ENCODE peak calls at places on chromosomes 11 and 22, in ten cellular contexts. Z is IMR-90; D is ovary; F is LNCaP clone FGC; A is SJSA1; L is brain microvascular endothelial cell; U is CD8-positive, alpha-beta memory T cell; K is BJ; O is psoas muscle; H is AG10803. P is an unnamed sample.
A peak's percentile ranks its signal among the peaks of the same experiment; 100 is the strongest.

GRCh38 chr11:64204464-64204989 is 2.0 kb upstream of the FERMT3 start:
- DNase-seq in F (peak; percentile 52), H (peak; percentile 95), K (peak; percentile 73), O (peak; percentile 86), L (peak; percentile 86), A (peak; percentile 85), U (peak; percentile 92), Z (peak; percentile 96), D (peak; percentile 94), P (no peak)

GRCh38 chr11:3197878-3198528 is 20.6 kb downstream of the MRGPRG start:
- DNase-seq in F (no peak), U (peak; percentile 35), D (no peak), K (no peak), O (no peak), H (no peak), L (no peak), Z (no peak), A (no peak), P (no peak)

GRCh38 chr11:110207089-110207488 is 89.3 kb downstream of the RDX start:
- DNase-seq in A (no peak), D (no peak), O (no peak), L (no peak), F (peak; percentile 30), Z (no peak), K (no peak), H (no peak), U (no peak), P (no peak)

GRCh38 chr11:46353706-46354105 is 6.4 kb downstream of the DGKZ start:
- DNase-seq in U (no peak), L (no peak), O (no peak), Z (peak; percentile 50), D (no peak), A (no peak), K (no peak), F (no peak), H (peak; percentile 26), P (no peak)

GRCh38 chr11:92846542-92847125 is 122.8 kb upstream of the MTNR1B start:
- DNase-seq in Z (peak; percentile 31), U (no peak), K (no peak), O (no peak), F (no peak), H (peak; percentile 73), L (no peak), A (no peak), D (no peak), P (no peak)

GRCh38 chr11:58334708-58335107 is 24.2 kb downstream of the OR5B17 start:
- DNase-seq in L (peak; percentile 96), H (peak; percentile 76), O (no peak), K (peak; percentile 62), F (no peak), Z (peak; percentile 89), A (peak; percentile 75), D (no peak), U (no peak), P (no peak)

GRCh38 chr11:120184371-120184945 is 26.4 kb upstream of the OAF start:
- DNase-seq in D (peak; percentile 69), Z (no peak), H (no peak), L (no peak), O (peak; percentile 71), F (no peak), K (no peak), A (no peak), U (no peak), P (no peak)

GRCh38 chr11:131584694-131585592 is 214.5 kb downstream of the NTM start:
- DNase-seq in A (no peak), Z (no peak), D (no peak), O (no peak), F (no peak), H (peak; percentile 23), U (no peak), L (no peak), K (no peak), P (no peak)

GRCh38 chr11:64241175-64241429 is 207 bp downstream of the FKBP2 start:
- DNase-seq in D (no peak), H (no peak), K (no peak), L (no peak), Z (no peak), F (no peak), U (no peak), A (no peak), O (no peak), P (no peak)

GRCh38 chr11:62340269-62340901 is 3.1 kb downstream of the ASRGL1 start:
- DNase-seq in H (peak; percentile 44), K (no peak), O (peak; percentile 33), L (peak; percentile 52), D (peak; percentile 40), F (no peak), A (peak; percentile 28), Z (peak; percentile 45), U (peak; percentile 76), P (peak; percentile 15)

GRCh38 chr11:117075186-117075585 is 23.0 kb downstream of the SIK3 start:
- DNase-seq in H (no peak), A (no peak), O (no peak), D (no peak), L (no peak), F (no peak), K (no peak), U (no peak), Z (no peak), P (no peak)

GRCh38 chr11:117074122-117074521 is 24.1 kb downstream of the SIK3 start:
- DNase-seq in U (no peak), D (no peak), H (no peak), K (no peak), A (no peak), L (no peak), F (no peak), Z (no peak), O (no peak), P (no peak)

GRCh38 chr11:117080370-117080769 is 17.9 kb downstream of the SIK3 start:
- DNase-seq in A (no peak), D (no peak), L (no peak), K (no peak), Z (no peak), U (no peak), F (no peak), O (no peak), H (no peak), P (no peak)

GRCh38 chr11:117073539-117073938 is 24.7 kb downstream of the SIK3 start:
- DNase-seq in A (no peak), K (no peak), H (no peak), O (no peak), D (no peak), U (no peak), Z (no peak), L (no peak), F (no peak), P (no peak)

GRCh38 chr11:117076941-117077659 is 21.1 kb downstream of the SIK3 start:
- DNase-seq in A (no peak), U (no peak), H (no peak), F (peak; percentile 85), D (no peak), Z (no peak), O (no peak), L (no peak), K (no peak), P (no peak)
- H3K4me3 ChIP-seq in A (no peak overlapping the region), U (no peak overlapping the region), H (no peak overlapping the region), F (peak overlapping the region; percentile 4), D (no peak overlapping the region), Z (no peak overlapping the region), O (peak overlapping the region; percentile 42), L (no peak overlapping the region), K (no peak overlapping the region), P (no peak overlapping the region)

GRCh38 chr22:46023558-46023981 is 46.6 kb upstream of the WNT7B start:
- DNase-seq in Z (peak; percentile 92), U (peak; percentile 37), O (peak; percentile 31), H (peak; percentile 68), L (no peak), D (peak; percentile 40), K (no peak), F (no peak), A (no peak), P (no peak)
- H3K4me3 ChIP-seq in Z (no peak overlapping the region), U (no peak overlapping the region), O (no peak overlapping the region), H (no peak overlapping the region), L (no peak overlapping the region), D (no peak overlapping the region), K (no peak overlapping the region), F (no peak overlapping the region), A (no peak overlapping the region), P (no peak overlapping the region)

DNA sequence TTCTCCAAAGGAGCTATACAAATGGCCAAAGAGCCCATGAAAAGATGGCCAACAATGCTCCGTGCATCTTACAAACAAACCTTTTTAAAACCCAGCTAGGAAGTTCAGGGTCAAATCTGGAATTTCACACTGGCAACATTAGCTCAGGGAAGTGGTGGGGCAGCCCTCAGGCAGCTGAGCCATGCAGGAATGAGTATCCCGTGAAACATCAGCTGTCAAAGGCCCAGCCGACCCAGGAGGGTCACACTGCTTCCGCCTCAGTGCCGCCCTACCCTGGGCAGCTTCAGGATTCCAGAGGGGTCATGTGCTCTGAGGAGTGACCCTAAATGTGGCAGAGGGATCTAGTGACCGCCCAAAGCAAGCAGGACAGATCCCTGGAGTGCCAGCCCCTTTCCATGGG is 73.4 kb downstream of the LINC01488 start:
- DNase-seq in O (no peak), A (no peak), D (no peak), H (no peak), F (no peak), K (no peak), L (no peak), U (peak; percentile 21), Z (no peak), P (no peak)
- H3K4me3 ChIP-seq in O (no peak overlapping the region), A (no peak overlapping the region), D (no peak overlapping the region), H (no peak overlapping the region), F (no peak overlapping the region), K (no peak overlapping the region), L (no peak overlapping the region), U (no peak overlapping the region), Z (no peak overlapping the region), P (no peak overlapping the region)

GRCh38 chr11:75281469-75282095 is 41.0 kb downstream of the TPBGL start:
- DNase-seq in L (no peak), F (no peak), K (no peak), H (no peak), Z (no peak), A (no peak), O (no peak), U (no peak), D (no peak), P (no peak)

GRCh38 chr11:75277991-75278790 is 37.6 kb downstream of the TPBGL start:
- DNase-seq in K (no peak), D (peak; percentile 33), U (peak; percentile 35), L (no peak), F (no peak), H (no peak), Z (no peak), O (no peak), A (no peak), P (no peak)

GRCh38 chr11:75279273-75279672 is 38.7 kb downstream of the TPBGL start:
- DNase-seq in Z (peak; percentile 35), F (no peak), O (no peak), U (peak; percentile 16), L (no peak), D (no peak), A (no peak), H (no peak), K (no peak), P (no peak)

GRCh38 chr11:75280770-75281468 is 40.3 kb downstream of the TPBGL start:
- DNase-seq in A (no peak), L (no peak), U (peak; percentile 26), D (peak; percentile 25), F (no peak), K (no peak), H (no peak), O (no peak), Z (no peak), P (no peak)

DNA sequence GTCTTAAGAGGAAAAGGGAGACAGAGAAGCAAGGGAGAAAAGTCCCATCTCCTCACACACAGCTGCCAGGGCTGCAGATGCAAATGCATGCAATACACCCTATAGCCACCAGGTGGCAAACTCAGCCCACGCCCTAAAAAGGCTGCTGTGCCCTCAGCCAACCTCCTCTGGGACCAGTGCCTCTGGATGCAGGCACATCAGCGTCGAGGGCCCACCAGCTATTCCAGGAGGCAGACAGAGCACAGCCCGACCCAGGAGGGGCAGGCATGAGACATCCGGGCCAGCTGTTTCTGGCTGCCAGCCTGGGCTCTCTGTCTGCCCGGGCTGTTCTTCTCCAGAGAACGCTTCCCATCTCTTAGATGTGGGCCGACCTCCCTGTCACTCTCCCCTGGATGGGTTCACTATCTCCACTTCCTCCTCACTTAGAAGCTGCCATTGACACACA is 39.7 kb downstream of the TPBGL start:
- DNase-seq in K (no peak), U (peak; percentile 78), A (peak; percentile 27), Z (peak; percentile 66), O (peak; percentile 66), H (peak; percentile 54), F (peak; percentile 25), L (peak; percentile 60), D (peak; percentile 81), P (peak; percentile 19)
- H3K4me3 ChIP-seq in K (no peak overlapping the region), U (no peak overlapping the region), A (no peak overlapping the region), Z (no peak overlapping the region), O (no peak overlapping the region), H (no peak overlapping the region), F (no peak overlapping the region), L (no peak overlapping the region), D (no peak overlapping the region), P (no peak overlapping the region)